ENCODE peak calls at places on chromosome 18, in seven cellular contexts. F is prostate gland, E is Panc1, G is breast epithelium, R is stomach, S is SK-N-SH, A is spleen. D is an unnamed sample.

GRCh38 chr18:8426401-8426800 is 182.8 kb upstream of the RAB12 start:
- DNase-seq in A (no peak), E (no peak), F (no peak), S (no peak), R (no peak), G (no peak), D (no peak)

GRCh38 chr18:39724652-39725051 is 2159.1 kb upstream of the CELF4 start:
- DNase-seq in S (no peak), R (no peak), F (no peak), G (no peak), A (no peak), E (no peak), D (no peak)

GRCh38 chr18:54679318-54680149 is 88.5 kb downstream of the DYNAP start:
- DNase-seq in G (no peak), S (peak; percentile 67), E (peak; percentile 73), R (no peak), A (no peak), F (peak; percentile 39), D (no peak)

GRCh38 chr18:55546873-55547704 is 40.9 kb downstream of the TCF4 start:
- DNase-seq in R (no peak), A (no peak), S (no peak), F (no peak), E (no peak), G (no peak), D (no peak)

GRCh38 chr18:38025433-38026038 is 459.9 kb upstream of the CELF4 start:
- DNase-seq in E (no peak), R (no peak), G (no peak), A (no peak), F (no peak), S (no peak), D (no peak)

GRCh38 chr18:49019446-49020045 is 68.8 kb upstream of the SMAD7 start:
- DNase-seq in F (no peak), S (no peak), A (no peak), G (peak; percentile 48), R (peak; percentile 20), E (no peak), D (peak; percentile 35)

GRCh38 chr18:71327443-71328120 is 1038.7 kb downstream of the SOCS6 start:
- DNase-seq in A (no peak), E (no peak), F (no peak), R (no peak), S (no peak), G (no peak), D (no peak)

GRCh38 chr18:2036136-2036535 is 535.2 kb downstream of the METTL4 start:
- DNase-seq in A (no peak), S (no peak), R (no peak), F (no peak), E (no peak), G (no peak), D (no peak)

GRCh38 chr18:37107748-37108522 is 279.0 kb downstream of the KIAA1328 start:
- DNase-seq in G (no peak), R (no peak), E (no peak), S (no peak), A (no peak), F (no peak), D (no peak)

GRCh38 chr18:27583021-27583420 is 397.9 kb upstream of the CHST9 start:
- DNase-seq in S (no peak), R (no peak), E (no peak), A (no peak), G (no peak), F (no peak), D (no peak)

GRCh38 chr18:63775166-63775730 is at the start of gene SERPINB7:
- DNase-seq in G (no peak), F (no peak), S (no peak), A (no peak), E (no peak), R (no peak), D (no peak)

GRCh38 chr18:50158866-50159653 is 35.9 kb downstream of the MYO5B start:
- DNase-seq in E (no peak), G (no peak), S (no peak), F (peak; percentile 73), R (no peak), A (no peak), D (no peak)

GRCh38 chr18:3410273-3410672 is 39.7 kb upstream of the TGIF1 start:
- DNase-seq in S (no peak), R (no peak), F (no peak), G (no peak), E (no peak), A (no peak), D (no peak)

GRCh38 chr18:46343940-46344372 is 239.8 kb downstream of the HAUS1 start:
- DNase-seq in F (peak; percentile 37), S (no peak), A (peak; percentile 88), G (no peak), R (no peak), E (no peak), D (no peak)

GRCh38 chr18:73551211-73551610 is 596.4 kb downstream of the FBXO15 start:
- DNase-seq in F (no peak), S (no peak), E (no peak), R (no peak), G (no peak), A (no peak), D (no peak)

GRCh38 chr18:38077219-38077618 is 511.6 kb upstream of the CELF4 start:
- DNase-seq in R (no peak), A (no peak), G (no peak), S (no peak), E (no peak), F (no peak), D (no peak)

GRCh38 chr18:55522011-55522410 is 66.0 kb downstream of the TCF4 start:
- DNase-seq in E (no peak), F (no peak), R (no peak), A (no peak), G (no peak), S (no peak), D (no peak)

GRCh38 chr18:46888965-46889364 is 28.3 kb downstream of the PIAS2 start:
- DNase-seq in G (no peak), A (no peak), R (no peak), F (no peak), S (no peak), E (no peak), D (no peak)

GRCh38 chr18:78673516-78674321 is 305.9 kb upstream of the SALL3 start:
- DNase-seq in G (no peak), F (no peak), R (no peak), S (no peak), E (no peak), A (peak; percentile 56), D (peak; percentile 59)

GRCh38 chr18:79926306-79926705 is 25.1 kb downstream of the SLC66A2 start:
- DNase-seq in R (peak; percentile 18), A (peak; percentile 53), F (no peak), E (no peak), S (no peak), G (peak; percentile 20), D (peak; percentile 71)

GRCh38 chr18:69400253-69400975 is at the start of gene DOK6:
- DNase-seq in A (peak; percentile 65), E (no peak), S (peak; percentile 94), R (no peak), G (peak; percentile 47), F (no peak), D (peak; percentile 79)

DNA sequence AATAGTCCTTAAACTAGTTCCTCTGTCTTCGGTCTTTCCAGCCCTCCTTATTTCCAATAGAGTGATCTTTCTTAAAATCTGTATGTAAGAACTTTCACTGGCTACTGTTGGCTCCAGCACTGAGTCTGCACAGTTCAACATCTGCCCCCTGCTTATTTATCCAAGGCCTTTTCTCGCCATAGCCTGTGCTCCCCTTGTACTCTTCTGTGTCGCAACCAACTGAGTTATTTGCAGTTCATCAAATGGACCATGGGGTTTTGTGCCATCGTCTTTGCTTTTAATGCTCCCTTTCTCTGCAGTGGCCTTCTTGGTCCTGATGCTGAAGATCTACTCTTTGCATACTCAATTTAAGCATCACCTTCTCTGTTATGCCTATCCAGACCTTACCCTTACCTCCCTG is 77.3 kb downstream of the DSC3 start:
- DNase-seq in F (no peak), S (no peak), E (no peak), G (no peak), R (no peak), A (no peak), D (no peak)
- H3K27ac ChIP-seq in F (no peak overlapping the region), S (no peak overlapping the region), E (no peak overlapping the region), G (no peak overlapping the region), R (no peak overlapping the region), A (no peak overlapping the region), D (no peak overlapping the region)

DNA sequence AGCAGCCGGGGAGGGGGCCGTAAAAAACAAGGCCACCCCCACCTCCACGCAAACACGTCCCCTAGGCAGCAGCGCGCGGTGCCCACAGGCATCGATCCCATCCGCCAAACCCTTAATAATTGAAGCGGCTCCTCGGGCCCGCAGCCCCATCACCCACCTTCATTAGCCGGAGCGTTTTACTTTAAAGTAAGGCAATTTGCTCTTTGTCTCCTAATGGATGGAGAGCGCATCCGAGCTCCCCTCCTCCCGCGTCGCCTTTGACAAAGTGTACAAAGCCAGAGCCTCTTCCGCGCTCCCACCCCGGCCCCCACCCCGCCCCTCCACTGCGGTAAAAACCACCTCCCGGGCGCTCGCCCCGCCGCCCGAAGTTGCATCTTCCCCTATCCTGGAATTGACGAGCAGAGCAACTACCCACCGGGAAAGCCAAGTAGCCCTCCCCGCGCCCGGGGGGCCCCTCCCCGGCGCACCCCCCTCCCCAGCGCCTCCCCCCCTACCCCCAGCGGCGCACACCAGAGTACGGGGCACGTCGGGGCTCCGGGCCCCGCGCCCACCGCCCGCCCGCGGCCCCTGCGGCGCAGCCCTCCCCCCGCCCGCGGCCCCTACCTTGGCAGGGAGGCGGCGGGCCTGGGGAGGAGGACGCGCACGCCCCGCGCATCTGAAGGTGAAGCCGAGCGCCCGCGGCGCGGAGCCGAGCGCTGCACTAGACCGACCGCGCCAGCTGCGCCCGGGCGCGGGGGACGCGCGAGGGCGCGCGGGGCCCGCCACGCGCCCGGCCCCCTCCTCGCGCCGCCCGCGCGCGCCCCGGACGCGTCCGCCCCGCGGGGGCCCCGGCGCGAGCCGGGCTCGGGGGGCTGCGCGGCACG is at the start of gene ZNF516:
- DNase-seq in R (peak; percentile 45), A (peak; percentile 91), E (no peak), G (no peak), F (no peak), S (peak; percentile 61), D (no peak)
- H3K27me3 ChIP-seq in R (peaks cover 7% of the 10 kb centered on the region), A (peaks cover 3% of the 10 kb centered on the region), E (peaks cover 7% of the 10 kb centered on the region), G (no peaks in the 10 kb centered on the region), F (no peaks in the 10 kb centered on the region), S (no peaks in the 10 kb centered on the region), D (no peaks in the 10 kb centered on the region)

DNA sequence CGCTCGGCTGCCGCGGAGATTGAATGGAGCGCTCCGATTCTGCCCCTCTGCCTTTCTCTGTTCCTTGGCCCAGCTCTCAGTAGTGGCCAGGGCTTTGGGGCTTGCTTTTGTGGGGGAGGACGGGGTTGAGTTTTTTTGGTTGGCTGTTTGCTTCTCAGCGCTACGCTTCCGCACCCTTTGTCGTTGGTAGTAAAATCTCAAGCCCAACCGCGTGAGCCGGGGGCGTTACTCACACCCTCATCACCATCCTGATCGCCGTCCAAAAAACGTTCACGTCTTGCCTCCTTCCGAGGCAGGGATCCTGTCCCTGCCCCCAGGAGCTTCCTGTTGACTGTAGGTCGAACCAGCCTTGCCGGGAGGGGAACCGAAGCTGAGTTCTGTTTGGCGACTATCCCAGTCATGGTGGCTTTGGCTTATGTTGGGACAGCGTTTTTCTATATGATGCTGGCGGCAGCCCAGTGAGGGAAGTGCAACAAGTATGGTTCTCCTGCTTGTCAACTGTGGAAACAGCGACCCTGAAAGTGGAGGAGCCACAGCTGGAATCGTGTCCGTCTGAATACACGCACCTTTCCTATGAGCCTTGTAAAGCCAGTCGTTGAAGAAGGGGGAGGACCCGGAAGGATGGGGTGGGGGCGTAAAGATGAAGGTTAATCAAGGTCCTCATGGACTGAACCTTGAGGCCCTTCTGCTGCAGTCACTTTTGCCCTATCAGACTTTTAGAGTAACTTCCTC is 797 bp upstream of the YES1 start:
- DNase-seq in F (peak; percentile 61), G (peak; percentile 69), A (peak; percentile 91), S (peak; percentile 20), R (peak; percentile 66), E (peak; percentile 63), D (peak; percentile 92)
- TF ChIP-seq POLR2AphosphoS5 in F (peak; percentile 37), G (peak; percentile 34), A (peak; percentile 81), S (no peak), R (peak; percentile 49), E (no peak), D (peak; percentile 8)

GRCh38 chr18:45110577-45111506 is 430.2 kb downstream of the SETBP1 start:
- DNase-seq in F (no peak), R (no peak), E (no peak), S (no peak), G (no peak), A (no peak), D (peak; percentile 77)
- H3K27ac ChIP-seq in F (no peak overlapping the region), R (no peak overlapping the region), E (no peak overlapping the region), S (peak overlapping the region; percentile 29), G (peak overlapping the region; percentile 66), A (peak overlapping the region; percentile 33), D (peak overlapping the region; percentile 71)

D was measured in suprapubic skin.